ENCODE peak calls at places on chromosome 21, in four cellular contexts. G is Right ventricle myocardium superior; L is choroid plexus epithelial cell; F is stimulated activated CD8-positive, alpha-beta memory T cell treated with anti-CD3 and anti-CD28 coated beads, Interleukin-4, amount 100 ng/mL, for 1 hour. I is an unnamed sample.

GRCh38 chr21:42061195-42061865 is 9.8 kb upstream of the UMODL1 start:
- DNase-seq in F (no peak), G (peak), L (peak), I (no peak)

GRCh38 chr21:28521932-28522826 is 470.5 kb downstream of the LTN1 start:
- DNase-seq in L (peak), G (no peak), F (no peak), I (peak)

GRCh38 chr21:40923914-40924313 is 77.0 kb upstream of the DSCAM start:
- DNase-seq in F (no peak), G (no peak), L (no peak), I (no peak)

GRCh38 chr21:33110340-33110715 is 40.4 kb downstream of the OLIG1 start:
- DNase-seq in L (no peak), F (no peak), G (no peak), I (no peak)

GRCh38 chr21:35686156-35686555 is 374.2 kb downstream of the SETD4 start:
- DNase-seq in L (no peak), G (no peak), F (no peak), I (no peak)

GRCh38 chr21:26887241-26887640 is 42.0 kb upstream of the ADAMTS1 start:
- DNase-seq in G (no peak), F (no peak), L (peak), I (no peak)

GRCh38 chr21:39523398-39523797 is 71.6 kb downstream of the SH3BGR start:
- DNase-seq in G (peak), F (no peak), L (peak), I (no peak)

GRCh38 chr21:44966135-44967081 is 26.6 kb downstream of the SLX9 start:
- DNase-seq in G (peak), F (no peak), L (no peak), I (no peak)

GRCh38 chr21:41302976-41303375 is 13.6 kb upstream of the FAM3B start:
- DNase-seq in G (no peak), F (no peak), L (no peak), I (no peak)

GRCh38 chr21:36217711-36218110 is 61.1 kb downstream of the DOP1B start:
- DNase-seq in L (no peak), F (no peak), G (no peak), I (no peak)

GRCh38 chr21:43361493-43362296 is 65.2 kb downstream of the SIK1 start:
- DNase-seq in F (no peak), G (peak), L (peak), I (no peak)

GRCh38 chr21:35360870-35361570 is 311.9 kb upstream of the RUNX1 start:
- DNase-seq in G (no peak), F (no peak), L (no peak), I (no peak)

GRCh38 chr21:17925000-17925610 is 105.9 kb upstream of the C21orf91 start:
- DNase-seq in G (no peak), L (peak), F (no peak), I (peak)

GRCh38 chr21:40845621-40846020 is 1.3 kb downstream of the DSCAM start:
- DNase-seq in F (no peak), L (no peak), G (no peak), I (peak)

GRCh38 chr21:18041012-18041411 is 203.6 kb upstream of the CHODL start:
- DNase-seq in G (no peak), L (peak), F (no peak), I (no peak)

GRCh38 chr21:44874497-44875331 is 1.2 kb upstream of the PTTG1IP start:
- DNase-seq in L (no peak), F (no peak), G (peak), I (peak)

GRCh38 chr21:42637602-42638041 is 15.8 kb upstream of the PDE9A start:
- DNase-seq in L (no peak), G (peak), F (no peak), I (no peak)

GRCh38 chr21:45409466-45410150 is 4.6 kb downstream of the COL18A1 start:
- DNase-seq in F (no peak), L (no peak), G (peak), I (no peak)

I was measured in NCI-H146.